ENCODE peak calls at places on chromosomes 4 and X, in six cellular contexts. One of them, this sample, is unnamed.

GRCh38 chr4:29900336-29900735 is 819.8 kb upstream of the PCDH7 start:
- DNase-seq in fibroblast of gingiva: no peak
- DNase-seq in neuronal stem cell: no peak
- DNase-seq in T-helper 2 cell: no peak
- DNase-seq in choroid plexus epithelial cell: no peak
- DNase-seq in NCI-H2107: no peak
- DNase-seq in this sample: no peak

GRCh38 chrX:136166221-136166855 is 19.0 kb downstream of the FHL1 start:
- DNase-seq in fibroblast of gingiva: peak; percentile 58
- DNase-seq in neuronal stem cell: no peak
- DNase-seq in T-helper 2 cell: no peak
- DNase-seq in choroid plexus epithelial cell: peak; percentile 70
- DNase-seq in NCI-H2107: no peak
- DNase-seq in this sample: no peak

GRCh38 chr4:2183394-2183793 is 58.5 kb downstream of the HAUS3 start:
- DNase-seq in fibroblast of gingiva: no peak
- DNase-seq in neuronal stem cell: no peak
- DNase-seq in T-helper 2 cell: no peak
- DNase-seq in choroid plexus epithelial cell: peak; percentile 26
- DNase-seq in NCI-H2107: no peak
- DNase-seq in this sample: no peak

GRCh38 chrX:120797201-120797938 is 78.3 kb downstream of the CT47B1 start:
- DNase-seq in fibroblast of gingiva: no peak
- DNase-seq in neuronal stem cell: no peak
- DNase-seq in T-helper 2 cell: no peak
- DNase-seq in choroid plexus epithelial cell: peak; percentile 28
- DNase-seq in NCI-H2107: no peak
- DNase-seq in this sample: no peak

GRCh38 chrX:152865232-152865920 is 32.5 kb upstream of the ZNF185 start:
- DNase-seq in fibroblast of gingiva: peak; percentile 4
- DNase-seq in neuronal stem cell: no peak
- DNase-seq in T-helper 2 cell: no peak
- DNase-seq in choroid plexus epithelial cell: no peak
- DNase-seq in NCI-H2107: no peak
- DNase-seq in this sample: no peak

GRCh38 chrX:26649534-26649933 is 433.6 kb downstream of the MAGEB5 start:
- DNase-seq in fibroblast of gingiva: no peak
- DNase-seq in neuronal stem cell: no peak
- DNase-seq in T-helper 2 cell: no peak
- DNase-seq in choroid plexus epithelial cell: peak; percentile 41
- DNase-seq in NCI-H2107: no peak
- DNase-seq in this sample: no peak

GRCh38 chr4:158750379-158750778 is 18.4 kb upstream of the FNIP2 start:
- DNase-seq in fibroblast of gingiva: peak; percentile 70
- DNase-seq in neuronal stem cell: no peak
- DNase-seq in T-helper 2 cell: no peak
- DNase-seq in choroid plexus epithelial cell: peak; percentile 58
- DNase-seq in NCI-H2107: no peak
- DNase-seq in this sample: no peak

GRCh38 chr4:139556071-139556734 is at the start of gene SETD7:
- DNase-seq in fibroblast of gingiva: peak; percentile 82
- DNase-seq in neuronal stem cell: peak; percentile 58
- DNase-seq in T-helper 2 cell: peak; percentile 53
- DNase-seq in choroid plexus epithelial cell: peak; percentile 83
- DNase-seq in NCI-H2107: no peak
- DNase-seq in this sample: peak; percentile 73

GRCh38 chr4:169404959-169405358 is 134.2 kb upstream of the SH3RF1 start:
- DNase-seq in fibroblast of gingiva: peak; percentile 67
- DNase-seq in neuronal stem cell: no peak
- DNase-seq in T-helper 2 cell: no peak
- DNase-seq in choroid plexus epithelial cell: peak; percentile 39
- DNase-seq in NCI-H2107: no peak
- DNase-seq in this sample: no peak

GRCh38 chr4:151700566-151701316 is 60.1 kb downstream of the GATB start:
- DNase-seq in fibroblast of gingiva: no peak
- DNase-seq in neuronal stem cell: no peak
- DNase-seq in T-helper 2 cell: no peak
- DNase-seq in choroid plexus epithelial cell: no peak
- DNase-seq in NCI-H2107: no peak
- DNase-seq in this sample: no peak

GRCh38 chrX:18377802-18378201 is 23.3 kb upstream of the SCML2 start:
- DNase-seq in fibroblast of gingiva: no peak
- DNase-seq in neuronal stem cell: no peak
- DNase-seq in T-helper 2 cell: no peak
- DNase-seq in choroid plexus epithelial cell: peak; percentile 36
- DNase-seq in NCI-H2107: peak; percentile 49
- DNase-seq in this sample: no peak

GRCh38 chr4:6714954-6715353 is 1.0 kb upstream of the BLOC1S4 start:
- DNase-seq in fibroblast of gingiva: no peak
- DNase-seq in neuronal stem cell: no peak
- DNase-seq in T-helper 2 cell: no peak
- DNase-seq in choroid plexus epithelial cell: no peak
- DNase-seq in NCI-H2107: no peak
- DNase-seq in this sample: no peak

GRCh38 chrX:107574711-107575110 is 53.6 kb upstream of the PRPS1 start:
- DNase-seq in fibroblast of gingiva: no peak
- DNase-seq in neuronal stem cell: no peak
- DNase-seq in T-helper 2 cell: no peak
- DNase-seq in choroid plexus epithelial cell: peak; percentile 22
- DNase-seq in NCI-H2107: no peak
- DNase-seq in this sample: no peak

GRCh38 chrX:49915352-49916222 is 6.8 kb upstream of the CLCN5 start:
- DNase-seq in fibroblast of gingiva: peak; percentile 35
- DNase-seq in neuronal stem cell: peak; percentile 32
- DNase-seq in T-helper 2 cell: peak; percentile 17
- DNase-seq in choroid plexus epithelial cell: peak; percentile 75
- DNase-seq in NCI-H2107: peak; percentile 29
- DNase-seq in this sample: no peak

GRCh38 chrX:40933132-40934078 is 151.8 kb upstream of the USP9X start:
- DNase-seq in fibroblast of gingiva: peak; percentile 78
- DNase-seq in neuronal stem cell: no peak
- DNase-seq in T-helper 2 cell: peak; percentile 6
- DNase-seq in choroid plexus epithelial cell: peak; percentile 69
- DNase-seq in NCI-H2107: no peak
- DNase-seq in this sample: no peak

GRCh38 chrX:134026732-134027311 is 41.4 kb upstream of the GPC3 start:
- DNase-seq in fibroblast of gingiva: peak; percentile 0
- DNase-seq in neuronal stem cell: peak; percentile 49
- DNase-seq in T-helper 2 cell: no peak
- DNase-seq in choroid plexus epithelial cell: peak; percentile 59
- DNase-seq in NCI-H2107: no peak
- DNase-seq in this sample: peak; percentile 62

GRCh38 chr4:170114636-170115035 is 24.9 kb upstream of the AADAT start:
- DNase-seq in fibroblast of gingiva: no peak
- DNase-seq in neuronal stem cell: no peak
- DNase-seq in T-helper 2 cell: no peak
- DNase-seq in choroid plexus epithelial cell: no peak
- DNase-seq in NCI-H2107: no peak
- DNase-seq in this sample: no peak

GRCh38 chr4:88012652-88013051 is 5.2 kb downstream of the PKD2 start:
- DNase-seq in fibroblast of gingiva: no peak
- DNase-seq in neuronal stem cell: no peak
- DNase-seq in T-helper 2 cell: no peak
- DNase-seq in choroid plexus epithelial cell: no peak
- DNase-seq in NCI-H2107: no peak
- DNase-seq in this sample: no peak

GRCh38 chr4:5276475-5277045 is 225.3 kb downstream of the STK32B start:
- DNase-seq in fibroblast of gingiva: no peak
- DNase-seq in neuronal stem cell: no peak
- DNase-seq in T-helper 2 cell: no peak
- DNase-seq in choroid plexus epithelial cell: no peak
- DNase-seq in NCI-H2107: no peak
- DNase-seq in this sample: no peak

GRCh38 chr4:100246697-100247096 is 56.4 kb upstream of the DDIT4L start:
- DNase-seq in fibroblast of gingiva: no peak
- DNase-seq in neuronal stem cell: no peak
- DNase-seq in T-helper 2 cell: no peak
- DNase-seq in choroid plexus epithelial cell: no peak
- DNase-seq in NCI-H2107: no peak
- DNase-seq in this sample: no peak

GRCh38 chr4:124318292-124318691 is 394.2 kb downstream of the ANKRD50 start:
- DNase-seq in fibroblast of gingiva: peak; percentile 57
- DNase-seq in neuronal stem cell: no peak
- DNase-seq in T-helper 2 cell: no peak
- DNase-seq in choroid plexus epithelial cell: no peak
- DNase-seq in NCI-H2107: no peak
- DNase-seq in this sample: no peak

GRCh38 chr4:51885371-51885770 is 42.4 kb downstream of the DCUN1D4 start:
- DNase-seq in fibroblast of gingiva: peak; percentile 37
- DNase-seq in neuronal stem cell: no peak
- DNase-seq in T-helper 2 cell: no peak
- DNase-seq in choroid plexus epithelial cell: peak; percentile 63
- DNase-seq in NCI-H2107: no peak
- DNase-seq in this sample: no peak

GRCh38 chrX:39665830-39666518 is 431.8 kb downstream of the BCOR start:
- DNase-seq in fibroblast of gingiva: no peak
- DNase-seq in neuronal stem cell: no peak
- DNase-seq in T-helper 2 cell: no peak
- DNase-seq in choroid plexus epithelial cell: no peak
- DNase-seq in NCI-H2107: no peak
- DNase-seq in this sample: no peak

GRCh38 chr4:10457255-10457801 is at the start of gene ZNF518B:
- DNase-seq in fibroblast of gingiva: peak; percentile 56
- DNase-seq in neuronal stem cell: peak; percentile 54
- DNase-seq in T-helper 2 cell: peak; percentile 85
- DNase-seq in choroid plexus epithelial cell: peak; percentile 64
- DNase-seq in NCI-H2107: no peak
- DNase-seq in this sample: peak; percentile 61

GRCh38 chr4:119823045-119823444 is 194.4 kb upstream of the PDE5A start:
- DNase-seq in fibroblast of gingiva: no peak
- DNase-seq in neuronal stem cell: no peak
- DNase-seq in T-helper 2 cell: no peak
- DNase-seq in choroid plexus epithelial cell: no peak
- DNase-seq in NCI-H2107: no peak
- DNase-seq in this sample: no peak

GRCh38 chr4:83112239-83112638 is 2.3 kb downstream of the PLAC8 start:
- DNase-seq in fibroblast of gingiva: no peak
- DNase-seq in neuronal stem cell: no peak
- DNase-seq in T-helper 2 cell: no peak
- DNase-seq in choroid plexus epithelial cell: no peak
- DNase-seq in NCI-H2107: no peak
- DNase-seq in this sample: no peak